ENCODE peak calls at places on chromosomes 16 and 17, in five cellular contexts. X, G, M, J and B are unnamed samples.

GRCh38 chr16:53304334-53304733 is 129.9 kb upstream of the RBL2 start:
- DNase-seq in X (no peak), G (no peak), M (no peak), J (no peak), B (no peak)

GRCh38 chr17:49993423-49994037 is 1.5 kb downstream of the DLX3 start:
- DNase-seq in X (peak), G (no peak), M (peak), J (peak), B (no peak)

GRCh38 chr16:22814330-22815105 is 556 bp downstream of the HS3ST2 start:
- DNase-seq in X (no peak), G (no peak), M (no peak), J (peak), B (no peak)

GRCh38 chr17:59807892-59808509 is 84.7 kb downstream of the TUBD1 start:
- DNase-seq in X (no peak), G (no peak), M (no peak), J (no peak), B (no peak)

GRCh38 chr16:74521691-74522090 is 85.2 kb downstream of the GLG1 start:
- DNase-seq in X (no peak), G (peak), M (peak), J (peak), B (peak)

GRCh38 chr16:28192811-28193529 is 18.8 kb downstream of the XPO6 start:
- DNase-seq in X (no peak), G (no peak), M (no peak), J (no peak), B (no peak)

GRCh38 chr17:82200743-82201497 is 11.7 kb downstream of the CCDC57 start:
- DNase-seq in X (no peak), G (no peak), M (peak), J (no peak), B (no peak)

GRCh38 chr16:53504161-53504663 is 1.2 kb upstream of the AKTIP start:
- DNase-seq in X (no peak), G (no peak), M (peak), J (peak), B (no peak)

GRCh38 chr16:79482011-79482410 is 118.5 kb downstream of the MAF start:
- DNase-seq in X (no peak), G (no peak), M (no peak), J (no peak), B (no peak)

GRCh38 chr16:57884655-57885133 is 82.4 kb upstream of the KIFC3 start:
- DNase-seq in X (no peak), G (no peak), M (no peak), J (no peak), B (no peak)

GRCh38 chr16:68235105-68235881 is 634 bp downstream of the ESRP2 start:
- DNase-seq in X (peak), G (no peak), M (no peak), J (peak), B (no peak)

GRCh38 chr17:78202666-78203065 is 11.4 kb upstream of the BIRC5 start:
- DNase-seq in X (no peak), G (no peak), M (no peak), J (no peak), B (no peak)

GRCh38 chr16:69286941-69287713 is 24.0 kb upstream of the VPS4A start:
- DNase-seq in X (peak), G (no peak), M (peak), J (no peak), B (peak)

GRCh38 chr17:36808181-36808661 is 129.1 kb upstream of the LHX1 start:
- DNase-seq in X (no peak), G (no peak), M (peak), J (peak), B (no peak)

GRCh38 chr17:44651228-44651627 is 5.0 kb upstream of the MEIOC start:
- DNase-seq in X (no peak), G (no peak), M (no peak), J (no peak), B (no peak)

GRCh38 chr16:50015631-50016030 is 9.4 kb upstream of the CNEP1R1 start:
- DNase-seq in X (no peak), G (no peak), M (no peak), J (no peak), B (no peak)

GRCh38 chr17:261640-262039 is 80.2 kb upstream of the DOC2B start:
- DNase-seq in X (no peak), G (no peak), M (no peak), J (no peak), B (no peak)

GRCh38 chr16:14473488-14473887 is 156.6 kb downstream of the PARN start:
- DNase-seq in X (no peak), G (no peak), M (no peak), J (no peak), B (no peak)

GRCh38 chr16:84408314-84408690 is 40.0 kb downstream of the ATP2C2 start:
- DNase-seq in X (no peak), G (no peak), M (no peak), J (no peak), B (no peak)

GRCh38 chr17:1029196-1029911 is 32.4 kb downstream of the TIMM22 start:
- DNase-seq in X (no peak), G (no peak), M (peak), J (no peak), B (no peak)

GRCh38 chr17:6358131-6358530 is 76.8 kb downstream of the AIPL1 start:
- DNase-seq in X (no peak), G (no peak), M (no peak), J (peak), B (no peak)

GRCh38 chr16:57754354-57755060 is 18.9 kb downstream of the KATNB1 start:
- DNase-seq in X (no peak), G (no peak), M (no peak), J (no peak), B (no peak)

GRCh38 chr16:20957153-20957552 is 56.6 kb downstream of the LYRM1 start:
- DNase-seq in X (no peak), G (no peak), M (no peak), J (no peak), B (no peak)

GRCh38 chr17:7436556-7437368 is 1.5 kb downstream of the TMEM102 start:
- DNase-seq in X (peak), G (no peak), M (peak), J (peak), B (peak)

GRCh38 chr17:80618304-80618703 is 73.7 kb downstream of the RPTOR start:
- DNase-seq in X (no peak), G (no peak), M (no peak), J (no peak), B (no peak)

GRCh38 chr17:45256114-45256966 is 5.6 kb downstream of the SPATA32 start:
- DNase-seq in X (no peak), G (no peak), M (no peak), J (peak), B (no peak)

GRCh38 chr17:76246080-76247066 is 6.1 kb upstream of the RNF157 start:
- DNase-seq in X (no peak), G (peak), M (peak), J (peak), B (no peak)

GRCh38 chr17:48571024-48571818 is 6.9 kb downstream of the HOXB4 start:
- DNase-seq in X (no peak), G (no peak), M (no peak), J (peak), B (no peak)
- H3K4me3 ChIP-seq in X (no peak), G (no peak), M (no peak), J (peak), B (peak)

GRCh38 chr17:35541434-35541833 is 4.0 kb upstream of the SLFN12L start:
- DNase-seq in X (no peak), G (no peak), M (no peak), J (no peak), B (no peak)

GRCh38 chr17:35537569-35538209 is at the start of gene SLFN12L:
- DNase-seq in X (no peak), G (no peak), M (no peak), J (no peak), B (no peak)

GRCh38 chr17:35540589-35541404 is 3.3 kb upstream of the SLFN12L start:
- DNase-seq in X (peak), G (peak), M (peak), J (no peak), B (no peak)

GRCh38 chr17:35536664-35537160 is 766 bp downstream of the SLFN12L start:
- DNase-seq in X (no peak), G (no peak), M (no peak), J (no peak), B (no peak)

DNA sequence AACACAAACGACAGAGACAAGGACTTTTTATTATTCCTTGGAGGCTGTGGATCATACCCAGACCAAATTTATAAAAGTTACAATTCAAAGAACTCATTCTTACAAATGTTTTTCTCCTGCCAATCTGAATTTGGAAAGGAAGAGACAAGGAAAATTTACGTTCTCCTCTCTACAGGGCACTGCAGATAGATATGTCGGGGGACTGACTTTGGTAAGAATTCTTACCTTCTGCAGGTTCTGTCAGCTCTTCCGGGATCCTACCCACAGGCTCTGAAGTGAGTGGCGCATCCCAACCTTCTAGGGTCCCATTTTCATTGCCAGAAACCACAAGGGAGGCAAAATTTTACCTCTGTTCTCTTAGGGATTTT is 2.2 kb upstream of the SLFN12L start:
- DNase-seq in X (no peak), G (no peak), M (no peak), J (no peak), B (no peak)
- H3K4me3 ChIP-seq in X (peak), G (no peak), M (no peak), J (no peak), B (no peak)

DNA sequence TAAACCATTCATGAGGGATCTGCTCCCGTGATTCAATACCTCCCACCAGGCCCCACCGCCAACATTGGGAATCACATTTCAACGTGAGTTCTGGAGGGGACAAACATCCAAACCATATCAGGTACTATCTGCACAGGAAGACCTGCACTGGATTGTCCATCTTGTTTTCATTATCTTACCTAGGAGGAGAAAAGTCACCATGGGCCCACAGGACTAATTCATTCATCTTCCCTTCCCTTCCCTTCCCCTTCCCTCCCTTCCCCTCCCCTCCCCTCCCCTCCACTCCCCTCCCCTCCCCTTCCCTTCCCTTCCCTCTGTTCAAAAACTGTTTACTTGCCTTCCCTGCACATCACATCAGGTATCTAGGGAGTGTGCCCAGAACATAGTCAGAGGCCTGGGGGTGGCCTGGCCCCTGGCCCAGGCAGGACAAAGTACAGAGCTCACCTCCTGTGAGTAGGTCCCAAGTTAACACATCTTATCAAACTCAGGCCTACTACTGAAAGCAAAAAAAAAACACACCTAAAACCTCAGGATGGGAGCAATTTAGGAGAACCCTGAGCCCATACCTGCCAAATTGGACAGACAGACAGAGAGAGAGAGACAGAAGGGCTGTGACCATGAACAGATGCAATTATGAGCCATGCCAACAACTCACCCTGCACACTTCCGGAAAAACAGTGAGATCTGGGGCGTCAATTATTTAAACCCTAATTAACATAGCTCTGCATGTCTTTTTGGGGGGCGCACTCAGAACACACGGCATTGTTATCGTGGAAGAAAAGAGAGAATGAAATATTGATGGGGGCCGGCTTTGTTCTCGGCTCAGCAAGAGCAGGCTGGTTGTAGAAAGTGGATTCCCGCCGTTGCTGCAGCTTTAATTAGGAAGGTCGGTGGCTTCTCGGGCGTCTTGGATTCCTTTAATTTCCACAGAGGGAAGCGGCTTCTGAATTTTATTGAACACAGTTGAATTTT is 151.2 kb downstream of the IRX5 start:
- DNase-seq in X (no peak), G (no peak), M (no peak), J (peak), B (no peak)
- H3K4me3 ChIP-seq in X (no peak), G (no peak), M (no peak), J (no peak), B (no peak)

GRCh38 chr16:89363621-89364393 is 126.6 kb downstream of the ANKRD11 start:
- DNase-seq in X (peak), G (no peak), M (peak), J (peak), B (peak)
- H3K4me3 ChIP-seq in X (peak), G (no peak), M (no peak), J (no peak), B (no peak)

GRCh38 chr16:81834868-81835267 is 55.8 kb downstream of the PLCG2 start:
- DNase-seq in X (no peak), G (no peak), M (no peak), J (no peak), B (no peak)

GRCh38 chr16:81830845-81831600 is 51.9 kb downstream of the PLCG2 start:
- DNase-seq in X (no peak), G (no peak), M (no peak), J (no peak), B (no peak)

GRCh38 chr16:81832801-81833547 is 53.9 kb downstream of the PLCG2 start:
- DNase-seq in X (no peak), G (no peak), M (no peak), J (no peak), B (no peak)

GRCh38 chr16:81833751-81834150 is 54.7 kb downstream of the PLCG2 start:
- DNase-seq in X (no peak), G (no peak), M (no peak), J (no peak), B (no peak)

DNA sequence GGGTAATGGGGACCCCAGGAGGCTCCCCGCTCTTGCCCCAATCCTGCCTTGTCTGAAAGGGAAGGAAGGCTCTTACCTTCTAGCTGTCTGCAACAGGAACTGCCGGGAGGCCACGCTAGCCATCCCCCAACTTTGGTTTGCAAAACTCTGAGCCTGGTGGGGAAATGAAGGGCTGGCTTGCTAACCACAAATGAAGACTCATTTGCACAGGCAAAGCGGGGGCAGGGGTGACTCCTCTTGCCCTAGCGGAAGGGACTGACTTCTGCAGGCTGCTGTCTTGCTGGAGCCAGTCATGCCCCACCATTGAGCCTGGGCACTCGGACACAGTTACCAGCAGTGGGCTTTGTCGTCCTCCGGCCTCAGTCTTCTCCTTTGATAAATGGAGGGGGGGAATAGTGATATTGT is 52.6 kb downstream of the PLCG2 start:
- DNase-seq in X (no peak), G (no peak), M (peak), J (peak), B (no peak)
- H3K4me3 ChIP-seq in X (no peak), G (no peak), M (no peak), J (no peak), B (no peak)

GRCh38 chr16:4240624-4241023 is 1.3 kb downstream of the SRL start:
- DNase-seq in X (no peak), G (no peak), M (no peak), J (no peak), B (no peak)

GRCh38 chr16:4244254-4244812 is 2.5 kb upstream of the SRL start:
- DNase-seq in X (no peak), G (no peak), M (peak), J (peak), B (no peak)

GRCh38 chr16:4239682-4240175 is 2.2 kb downstream of the SRL start:
- DNase-seq in X (no peak), G (no peak), M (no peak), J (no peak), B (no peak)

GRCh38 chr16:4239020-4239419 is 2.9 kb downstream of the SRL start:
- DNase-seq in X (no peak), G (no peak), M (no peak), J (no peak), B (no peak)

DNA sequence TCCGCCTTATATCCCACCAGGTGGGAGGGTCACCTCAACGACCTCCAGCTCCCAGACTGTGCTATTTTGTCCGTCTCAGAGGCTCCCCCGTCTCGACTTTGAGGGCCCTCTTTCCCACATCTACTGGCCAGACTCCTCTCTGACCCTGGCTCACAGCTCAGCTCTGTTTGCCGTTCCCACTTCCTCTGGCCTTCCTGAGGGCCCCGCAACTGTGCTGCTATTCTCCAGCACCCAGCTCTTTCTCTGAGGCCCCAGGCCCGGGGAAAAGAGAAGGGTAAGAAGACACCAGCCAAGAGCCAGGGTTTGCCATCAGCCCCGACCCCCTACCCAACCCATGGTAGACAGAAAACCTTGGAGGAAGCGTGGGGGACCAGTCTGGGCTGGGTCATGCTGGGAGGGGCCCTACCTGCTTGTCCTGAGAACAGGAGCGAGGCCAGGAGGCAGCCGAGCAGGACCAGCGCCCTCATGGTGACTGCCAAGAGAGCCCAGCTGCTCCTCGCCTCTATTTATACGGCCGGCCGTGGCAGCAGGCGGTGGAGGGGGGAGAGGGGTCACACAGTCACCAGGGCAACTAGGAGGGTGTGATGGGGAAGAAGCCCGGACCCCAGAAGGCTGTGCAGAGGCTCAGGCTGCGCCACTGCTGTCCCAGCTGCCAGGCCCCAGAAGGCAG is at the start of gene SRL:
- DNase-seq in X (no peak), G (no peak), M (no peak), J (no peak), B (no peak)
- H3K4me3 ChIP-seq in X (no peak), G (no peak), M (no peak), J (no peak), B (no peak)

GRCh38 chr17:38874505-38875419 is 4.9 kb downstream of the LASP1 start:
- DNase-seq in X (no peak), G (no peak), M (peak), J (peak), B (no peak)
- H3K4me3 ChIP-seq in X (no peak), G (peak), M (no peak), J (no peak), B (no peak)

GRCh38 chr16:330746-331145 is 21.8 kb downstream of the AXIN1 start:
- DNase-seq in X (no peak), G (no peak), M (no peak), J (no peak), B (no peak)

GRCh38 chr16:337437-337836 is 15.1 kb downstream of the AXIN1 start:
- DNase-seq in X (no peak), G (no peak), M (no peak), J (no peak), B (no peak)

GRCh38 chr16:336269-336668 is 16.3 kb downstream of the AXIN1 start:
- DNase-seq in X (no peak), G (no peak), M (no peak), J (no peak), B (no peak)

GRCh38 chr16:337975-338575 is 14.4 kb downstream of the AXIN1 start:
- DNase-seq in X (no peak), G (no peak), M (no peak), J (no peak), B (no peak)

DNA sequence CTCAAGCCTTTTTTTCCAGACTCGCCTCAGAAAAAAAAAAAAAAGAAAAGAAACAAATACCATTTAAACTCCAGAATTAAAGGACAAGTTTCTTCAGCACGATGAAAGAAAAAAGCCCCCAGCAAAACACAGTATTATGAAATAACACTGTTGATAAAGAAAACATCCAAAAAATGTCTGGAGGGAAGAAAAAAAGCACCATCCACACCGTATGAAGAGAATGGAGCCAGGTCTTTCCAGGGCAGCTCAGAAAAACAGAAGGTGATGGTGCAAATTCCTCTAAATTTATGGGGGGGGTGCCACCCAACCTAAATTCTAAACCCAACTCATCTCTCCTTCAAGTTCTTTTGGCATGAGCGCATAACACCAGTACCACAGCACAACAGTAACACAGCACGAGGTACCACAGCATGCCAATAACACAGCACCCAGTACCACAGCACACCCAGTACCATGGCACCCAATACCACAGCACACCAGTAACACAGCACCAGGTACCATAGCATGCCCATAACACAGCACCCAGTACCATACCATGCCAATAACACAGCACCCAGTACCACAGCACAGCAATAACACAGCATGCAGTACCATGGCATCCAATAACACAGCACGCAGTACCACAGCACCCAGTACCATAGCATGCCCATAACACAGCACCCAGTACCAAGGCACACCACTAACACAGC is 19.0 kb downstream of the AXIN1 start:
- DNase-seq in X (no peak), G (no peak), M (peak), J (no peak), B (no peak)
- H3K4me3 ChIP-seq in X (no peak), G (no peak), M (no peak), J (no peak), B (no peak)